ENCODE peak calls at places on chromosomes 5 and 9, in nine cellular contexts. E, X, K, D, S, W, Y, G and P are unnamed samples.

GRCh38 chr9:134213508-134214394 is 49.4 kb upstream of the RNU6ATAC start:
- DNase-seq in E (no peak), X (peak), K (no peak), D (peak), S (no peak), W (no peak), Y (no peak), G (no peak), P (peak)

GRCh38 chr9:93898026-93898425 is 57.1 kb downstream of the BARX1 start:
- DNase-seq in E (no peak), X (no peak), K (no peak), D (no peak), S (no peak), W (no peak), Y (no peak), G (no peak), P (peak)

GRCh38 chr9:101566904-101567724 is 27.7 kb downstream of the PPP3R2 start:
- DNase-seq in E (peak), X (no peak), K (no peak), D (no peak), S (no peak), W (no peak), Y (peak), G (no peak), P (no peak)

GRCh38 chr9:96655198-96655851 is at the start of gene PRXL2C:
- DNase-seq in E (peak), X (peak), K (peak), D (peak), S (no peak), W (peak), Y (peak), G (peak), P (peak)

GRCh38 chr5:99795026-99795425 is 740.1 kb upstream of the FAM174A start:
- DNase-seq in E (no peak), X (no peak), K (no peak), D (no peak), S (no peak), W (no peak), Y (no peak), G (no peak), P (no peak)

GRCh38 chr5:181052928-181053759 is 13.1 kb downstream of the BTNL9 start:
- DNase-seq in E (no peak), X (no peak), K (no peak), D (peak), S (no peak), W (no peak), Y (peak), G (peak), P (peak)

GRCh38 chr5:159990506-159990905 is 18.4 kb upstream of the TTC1 start:
- DNase-seq in E (no peak), X (no peak), K (no peak), D (no peak), S (no peak), W (no peak), Y (no peak), G (no peak), P (no peak)

GRCh38 chr5:114744406-114744805 is 382.5 kb downstream of the KCNN2 start:
- DNase-seq in E (no peak), X (no peak), K (no peak), D (no peak), S (no peak), W (no peak), Y (no peak), G (no peak), P (no peak)

GRCh38 chr5:40486437-40487270 is 193.1 kb upstream of the PTGER4 start:
- DNase-seq in E (no peak), X (no peak), K (no peak), D (no peak), S (no peak), W (peak), Y (no peak), G (no peak), P (no peak)

GRCh38 chr9:85536076-85536475 is 205.7 kb downstream of the AGTPBP1 start:
- DNase-seq in E (no peak), X (no peak), K (no peak), D (no peak), S (peak), W (no peak), Y (no peak), G (no peak), P (no peak)

GRCh38 chr5:65192326-65192725 is 289.4 kb downstream of the ADAMTS6 start:
- DNase-seq in E (no peak), X (no peak), K (no peak), D (no peak), S (no peak), W (no peak), Y (no peak), G (no peak), P (no peak)

GRCh38 chr9:111983484-111983908 is 86.9 kb downstream of the UGCG start:
- DNase-seq in E (no peak), X (no peak), K (no peak), D (no peak), S (no peak), W (no peak), Y (no peak), G (no peak), P (no peak)